ENCODE peak calls at places on chromosomes 13 and 19, in six cellular contexts. L is left colon, B is Kasumi-1, G is A172, V is AG04450, D is transverse colon. T is an unnamed sample.

GRCh38 chr19:12639901-12640613 is 26.5 kb downstream of the MAN2B1 start:
- DNase-seq in B (peak), D (peak), L (peak), V (peak), G (no peak), T (peak)

GRCh38 chr13:113952151-113952982 is 21.5 kb downstream of the C13orf46 start:
- DNase-seq in D (no peak), B (no peak), V (no peak), L (no peak), G (no peak), T (no peak)

GRCh38 chr13:20561731-20562130 is 5.2 kb upstream of the IFT88 start:
- DNase-seq in B (no peak), D (no peak), L (no peak), V (no peak), G (no peak), T (no peak)

GRCh38 chr13:43908156-43909126 is 28.7 kb downstream of the LACC1 start:
- DNase-seq in D (no peak), L (no peak), V (peak), B (peak), G (peak), T (peak)

GRCh38 chr13:74889321-74889720 is 592.6 kb downstream of the TBC1D4 start:
- DNase-seq in D (no peak), L (no peak), B (no peak), G (no peak), V (no peak), T (no peak)

GRCh38 chr13:98301721-98302120 is 124.7 kb upstream of the RNF113B start:
- DNase-seq in V (no peak), G (no peak), D (no peak), L (no peak), B (no peak), T (no peak)

GRCh38 chr19:3975144-3975543 is 4.2 kb upstream of the DAPK3 start:
- DNase-seq in D (no peak), B (no peak), V (no peak), G (no peak), L (no peak), T (peak)

GRCh38 chr19:46211201-46211881 is 18.2 kb upstream of the IGFL1 start:
- DNase-seq in V (no peak), G (peak), B (no peak), D (no peak), L (no peak), T (no peak)

GRCh38 chr13:110199046-110199831 is 107.7 kb downstream of the COL4A1 start:
- DNase-seq in V (no peak), D (no peak), L (no peak), B (no peak), G (no peak), T (no peak)